ENCODE peak calls at places on chromosomes 11 and 22, in nine cellular contexts. Z is left lung; X is body of pancreas; J is PC-9; B is HCT116; C is IMR-90; E is naive thymus-derived CD4-positive, alpha-beta T cell; M is right lobe of liver; P is spleen. K is an unnamed sample.

GRCh38 chr22:25113316-25113721 is 86.3 kb upstream of the CRYBB3 start:
- DNase-seq in M (peak; percentile 68), B (no peak), X (no peak), C (no peak), P (no peak), E (no peak), J (no peak), Z (peak; percentile 72), K (no peak)

GRCh38 chr22:25453557-25453956 is 110.9 kb upstream of the GRK3 start:
- DNase-seq in Z (no peak), P (peak; percentile 10), J (no peak), M (no peak), C (no peak), E (no peak), X (no peak), B (no peak), K (no peak)

GRCh38 chr22:25012743-25013142 is 60.2 kb downstream of the KIAA1671 start:
- DNase-seq in Z (no peak), P (no peak), E (no peak), C (no peak), B (no peak), M (no peak), X (no peak), J (no peak), K (no peak)

GRCh38 chr11:116263020-116263419 is 509.8 kb downstream of the BUD13 start:
- DNase-seq in M (no peak), X (no peak), C (no peak), Z (no peak), J (no peak), B (no peak), E (no peak), P (no peak), K (no peak)

GRCh38 chr11:69447786-69448185 is 33.7 kb upstream of the LINC01488 start:
- DNase-seq in M (no peak), X (peak; percentile 21), P (peak; percentile 66), Z (no peak), B (no peak), C (no peak), J (peak; percentile 74), E (no peak), K (no peak)

GRCh38 chr22:30694171-30694637 is 470 bp upstream of the OSBP2 start:
- DNase-seq in Z (peak; percentile 54), E (peak; percentile 48), P (peak; percentile 83), B (peak; percentile 29), J (peak; percentile 59), X (peak; percentile 89), C (peak; percentile 35), M (peak; percentile 76), K (no peak)

GRCh38 chr11:18010271-18010670 is 2.6 kb downstream of the SERGEF start:
- DNase-seq in J (no peak), X (no peak), Z (no peak), C (no peak), B (no peak), E (peak; percentile 30), P (no peak), M (no peak), K (no peak)

GRCh38 chr11:100584201-100584600 is 102.9 kb upstream of the ARHGAP42 start:
- DNase-seq in E (no peak), C (no peak), Z (no peak), X (no peak), P (no peak), M (no peak), B (no peak), J (no peak), K (no peak)

GRCh38 chr11:67605231-67606011 is 1.3 kb upstream of the NDUFV1 start:
- DNase-seq in E (no peak), C (no peak), B (no peak), X (no peak), M (no peak), J (no peak), Z (no peak), P (no peak), K (no peak)

GRCh38 chr22:24816841-24817240 is 10.8 kb downstream of the SGSM1 start:
- DNase-seq in J (no peak), M (no peak), P (no peak), E (no peak), C (no peak), B (no peak), X (no peak), Z (no peak), K (no peak)

GRCh38 chr11:110356769-110357671 is 60.6 kb upstream of the RDX start:
- DNase-seq in J (peak; percentile 99), P (no peak), M (no peak), B (peak; percentile 91), X (peak; percentile 29), E (no peak), C (peak; percentile 29), Z (no peak), K (peak; percentile 59)

GRCh38 chr22:46269564-46269963 is 1.8 kb downstream of the TTC38 start:
- DNase-seq in P (no peak), C (no peak), X (peak; percentile 43), B (no peak), Z (no peak), M (peak; percentile 80), E (no peak), J (no peak), K (no peak)

GRCh38 chr11:102476812-102477211 is 24.2 kb upstream of the TMEM123 start:
- DNase-seq in J (peak; percentile 76), C (peak; percentile 22), P (no peak), E (peak; percentile 42), X (peak; percentile 86), Z (peak; percentile 41), B (no peak), M (peak; percentile 91), K (no peak)

GRCh38 chr11:82733444-82734119 is at the start of gene FAM181B:
- DNase-seq in P (peak; percentile 84), X (peak; percentile 82), C (no peak), B (no peak), M (no peak), E (peak; percentile 54), J (no peak), Z (no peak), K (peak; percentile 23)

GRCh38 chr22:19041403-19042074 is 80.7 kb downstream of the DGCR2 start:
- DNase-seq in Z (peak; percentile 28), J (no peak), E (no peak), X (no peak), M (no peak), B (no peak), C (no peak), P (peak; percentile 67), K (no peak)

GRCh38 chr11:131005829-131006228 is 89.5 kb upstream of the SNX19 start:
- DNase-seq in B (no peak), P (no peak), X (no peak), E (no peak), Z (no peak), C (no peak), M (no peak), J (no peak), K (no peak)

GRCh38 chr22:44569516-44569915 is 71.5 kb upstream of the RTL6 start:
- DNase-seq in P (no peak), X (no peak), J (no peak), B (no peak), C (no peak), M (peak; percentile 19), E (no peak), Z (peak; percentile 9), K (no peak)

GRCh38 chr11:108559904-108560303 is 33.7 kb downstream of the EXPH5 start:
- DNase-seq in C (peak; percentile 76), X (no peak), E (no peak), J (no peak), P (no peak), Z (no peak), M (no peak), B (no peak), K (no peak)

GRCh38 chr11:1516273-1517067 is 29.9 kb upstream of the MOB2 start:
- DNase-seq in X (no peak), P (peak; percentile 41), E (no peak), C (peak; percentile 61), M (no peak), Z (no peak), B (no peak), J (no peak), K (no peak)

DNA sequence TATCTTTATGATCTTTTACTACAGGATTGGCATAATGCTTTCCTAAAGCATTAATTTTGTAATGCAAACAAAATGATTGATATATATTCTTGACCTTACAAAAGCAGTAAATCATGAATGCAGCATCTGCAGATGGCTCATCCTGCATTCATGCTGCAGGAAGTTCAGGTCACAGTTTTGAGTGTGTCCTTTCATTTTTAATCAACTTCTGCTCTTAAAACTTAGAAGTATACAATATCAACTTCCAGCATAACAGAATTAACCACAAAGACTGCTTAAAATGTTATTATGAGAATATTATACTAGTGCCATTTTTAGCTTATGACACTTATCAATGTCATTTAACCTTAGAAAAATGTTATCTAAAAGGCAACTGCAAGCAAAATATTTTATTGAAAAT is 54.0 kb downstream of the SLC36A4 start:
- DNase-seq in B (no peak), P (no peak), Z (no peak), J (no peak), C (peak; percentile 33), M (no peak), X (no peak), E (no peak), K (no peak)
- H3K4me3 ChIP-seq in B (no peak overlapping the region), P (no peak overlapping the region), Z (no peak overlapping the region), J (no peak overlapping the region), C (no peak overlapping the region), M (no peak overlapping the region), X (no peak overlapping the region), E (no peak overlapping the region), K (no peak overlapping the region)

GRCh38 chr11:44046202-44046601 is 1.6 kb upstream of the ACCSL start:
- DNase-seq in J (no peak), M (no peak), E (no peak), C (no peak), P (no peak), X (no peak), Z (no peak), B (no peak), K (no peak)
- H3K4me1 ChIP-seq in J (no peaks in the 10 kb centered on the region), M (no peaks in the 10 kb centered on the region), E (no peaks in the 10 kb centered on the region), C (no peaks in the 10 kb centered on the region), P (no peaks in the 10 kb centered on the region), X (no peaks in the 10 kb centered on the region), Z (no peaks in the 10 kb centered on the region), B (no peaks in the 10 kb centered on the region), K (no peaks in the 10 kb centered on the region)

GRCh38 chr11:7577226-7577882 is 63.6 kb downstream of the PPFIBP2 start:
- DNase-seq in X (no peak), B (no peak), E (no peak), J (no peak), P (no peak), C (no peak), M (no peak), Z (no peak), K (peak; percentile 45)
- H3K27ac ChIP-seq in X (peak overlapping the region; percentile 26), B (no peak overlapping the region), E (no peak overlapping the region), J (peak overlapping the region; percentile 49), P (peak overlapping the region; percentile 74), C (peak overlapping the region; percentile 78), M (peak overlapping the region; percentile 59), Z (peak overlapping the region; percentile 63), K (peak overlapping the region; percentile 66)

DNA sequence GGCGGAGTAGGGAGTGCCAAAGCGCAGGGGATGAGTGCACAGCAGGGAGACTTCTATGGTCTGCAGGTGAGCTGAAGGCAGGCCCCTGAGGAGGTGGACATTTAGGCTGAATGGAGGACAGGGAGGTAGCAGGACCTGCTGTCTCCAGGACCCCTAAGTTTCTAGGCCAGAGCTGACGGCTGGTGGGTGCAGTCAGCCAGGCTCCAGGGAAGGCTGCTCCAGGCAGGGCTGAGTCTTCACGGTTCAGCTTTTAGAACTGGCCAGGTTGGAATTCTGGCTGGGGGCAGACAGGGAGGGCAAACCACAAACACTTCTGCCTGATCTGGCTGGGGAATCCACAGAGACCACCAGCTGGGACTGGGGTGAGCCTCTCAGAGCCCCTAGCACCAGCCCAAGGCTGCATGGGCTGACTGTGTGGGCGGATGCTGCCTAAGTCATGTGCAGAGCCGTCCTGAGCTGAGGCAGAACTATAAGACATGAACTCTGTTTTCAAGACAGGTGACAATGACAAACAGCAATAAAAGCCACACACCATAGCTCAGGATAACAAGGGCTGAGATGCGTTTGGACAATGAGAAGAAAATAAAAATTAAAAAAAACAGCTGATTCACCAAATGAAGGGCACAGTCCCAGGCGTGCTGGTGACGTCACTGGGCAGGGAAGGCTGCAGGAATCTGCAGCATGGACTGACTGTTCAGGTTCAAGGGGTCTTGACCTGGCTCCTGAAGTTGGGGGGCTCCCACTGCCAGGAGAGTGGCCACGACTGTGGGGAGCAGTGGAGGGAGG is 10.4 kb upstream of the MALAT1 start:
- DNase-seq in M (no peak), Z (no peak), P (no peak), E (no peak), C (peak; percentile 71), B (no peak), J (no peak), X (peak; percentile 38), K (peak; percentile 87)
- H3K4me3 ChIP-seq in M (no peak overlapping the region), Z (no peak overlapping the region), P (no peak overlapping the region), E (no peak overlapping the region), C (no peak overlapping the region), B (no peak overlapping the region), J (no peak overlapping the region), X (no peak overlapping the region), K (no peak overlapping the region)

K was measured in SJSA1.